ENCODE peak calls at places on chromosome 6, in seven cellular contexts. One of them, this sample, is unnamed.

GRCh38 chr6:116019428-116019827 is 41.3 kb downstream of the FRK start:
- DNase-seq in HCT116: no peak
- DNase-seq in HepG2: no peak
- DNase-seq in GM12878: peak
- DNase-seq in H1: no peak
- DNase-seq in K562: no peak
- DNase-seq in SK-N-SH: no peak
- DNase-seq in this sample: no peak

GRCh38 chr6:47434372-47435253 is 43.0 kb upstream of the CD2AP start:
- DNase-seq in GM12878: no peak
- DNase-seq in HCT116: no peak
- DNase-seq in K562: no peak
- DNase-seq in SK-N-SH: no peak
- DNase-seq in H1: no peak
- DNase-seq in HepG2: no peak
- DNase-seq in this sample: no peak

GRCh38 chr6:96923400-96923799 is 1.1 kb upstream of the KLHL32 start:
- DNase-seq in H1: no peak
- DNase-seq in GM12878: no peak
- DNase-seq in HepG2: no peak
- DNase-seq in HCT116: no peak
- DNase-seq in K562: no peak
- DNase-seq in SK-N-SH: no peak
- DNase-seq in this sample: no peak

GRCh38 chr6:119079288-119079809 is 885 bp upstream of the FAM184A start:
- DNase-seq in K562: no peak
- DNase-seq in GM12878: no peak
- DNase-seq in HCT116: no peak
- DNase-seq in H1: no peak
- DNase-seq in HepG2: no peak
- DNase-seq in SK-N-SH: no peak
- DNase-seq in this sample: no peak

GRCh38 chr6:168737481-168737880 is 296.5 kb downstream of the SMOC2 start:
- DNase-seq in SK-N-SH: no peak
- DNase-seq in HCT116: peak
- DNase-seq in HepG2: peak
- DNase-seq in GM12878: no peak
- DNase-seq in H1: no peak
- DNase-seq in K562: no peak
- DNase-seq in this sample: no peak

GRCh38 chr6:82902290-82902689 is 163.4 kb downstream of the UBE3D start:
- DNase-seq in HCT116: no peak
- DNase-seq in K562: no peak
- DNase-seq in HepG2: no peak
- DNase-seq in GM12878: no peak
- DNase-seq in H1: no peak
- DNase-seq in SK-N-SH: no peak
- DNase-seq in this sample: no peak

GRCh38 chr6:138537090-138537489 is 37.8 kb upstream of the NHSL1 start:
- DNase-seq in H1: no peak
- DNase-seq in HCT116: no peak
- DNase-seq in HepG2: no peak
- DNase-seq in K562: no peak
- DNase-seq in GM12878: no peak
- DNase-seq in SK-N-SH: no peak
- DNase-seq in this sample: no peak

GRCh38 chr6:43282060-43282459 is 16.0 kb upstream of the SLC22A7 start:
- DNase-seq in HepG2: no peak
- DNase-seq in SK-N-SH: no peak
- DNase-seq in H1: no peak
- DNase-seq in K562: no peak
- DNase-seq in GM12878: no peak
- DNase-seq in HCT116: no peak
- DNase-seq in this sample: no peak

GRCh38 chr6:9250852-9251251 is 815.5 kb upstream of the SLC35B3 start:
- DNase-seq in K562: no peak
- DNase-seq in H1: peak
- DNase-seq in HCT116: peak
- DNase-seq in SK-N-SH: peak
- DNase-seq in GM12878: no peak
- DNase-seq in HepG2: peak
- DNase-seq in this sample: peak

GRCh38 chr6:107290491-107290890 is 168.9 kb downstream of the PDSS2 start:
- DNase-seq in K562: no peak
- DNase-seq in H1: no peak
- DNase-seq in GM12878: no peak
- DNase-seq in HepG2: no peak
- DNase-seq in HCT116: no peak
- DNase-seq in SK-N-SH: no peak
- DNase-seq in this sample: peak

GRCh38 chr6:107292570-107293285 is 166.6 kb downstream of the PDSS2 start:
- DNase-seq in H1: no peak
- DNase-seq in HCT116: no peak
- DNase-seq in GM12878: no peak
- DNase-seq in HepG2: no peak
- DNase-seq in K562: peak
- DNase-seq in SK-N-SH: peak
- DNase-seq in this sample: no peak

GRCh38 chr6:107293421-107293820 is 165.9 kb downstream of the PDSS2 start:
- DNase-seq in GM12878: no peak
- DNase-seq in HepG2: no peak
- DNase-seq in HCT116: no peak
- DNase-seq in SK-N-SH: no peak
- DNase-seq in K562: no peak
- DNase-seq in H1: no peak
- DNase-seq in this sample: no peak
- TF ChIP-seq YY1 in GM12878: no peak
- TF ChIP-seq YY1 in HepG2: no peak
- TF ChIP-seq YY1 in HCT116: no peak
- TF ChIP-seq YY1 in SK-N-SH: no peak
- TF ChIP-seq YY1 in K562: no peak
- TF ChIP-seq YY1 in H1: no peak
- TF ChIP-seq YY1 in this sample: no peak

GRCh38 chr6:12404651-12405050 is 114.5 kb downstream of the EDN1 start:
- DNase-seq in K562: no peak
- DNase-seq in SK-N-SH: no peak
- DNase-seq in GM12878: no peak
- DNase-seq in HCT116: no peak
- DNase-seq in HepG2: no peak
- DNase-seq in H1: no peak
- DNase-seq in this sample: no peak

GRCh38 chr6:12408752-12409151 is 118.6 kb downstream of the EDN1 start:
- DNase-seq in GM12878: no peak
- DNase-seq in HCT116: no peak
- DNase-seq in SK-N-SH: no peak
- DNase-seq in K562: no peak
- DNase-seq in H1: no peak
- DNase-seq in HepG2: no peak
- DNase-seq in this sample: no peak

GRCh38 chr6:12403201-12403826 is 113.2 kb downstream of the EDN1 start:
- DNase-seq in K562: no peak
- DNase-seq in HepG2: no peak
- DNase-seq in HCT116: no peak
- DNase-seq in SK-N-SH: no peak
- DNase-seq in H1: peak
- DNase-seq in GM12878: no peak
- DNase-seq in this sample: no peak

GRCh38 chr6:12401200-12401599 is 111.0 kb downstream of the EDN1 start:
- DNase-seq in SK-N-SH: no peak
- DNase-seq in HCT116: no peak
- DNase-seq in GM12878: no peak
- DNase-seq in H1: no peak
- DNase-seq in K562: no peak
- DNase-seq in HepG2: no peak
- DNase-seq in this sample: no peak

GRCh38 chr6:12403946-12404647 is 113.9 kb downstream of the EDN1 start:
- DNase-seq in HCT116: no peak
- DNase-seq in K562: no peak
- DNase-seq in H1: no peak
- DNase-seq in HepG2: no peak
- DNase-seq in SK-N-SH: no peak
- DNase-seq in GM12878: no peak
- DNase-seq in this sample: no peak
- TF ChIP-seq YY1 in HCT116: no peak
- TF ChIP-seq YY1 in K562: no peak
- TF ChIP-seq YY1 in H1: no peak
- TF ChIP-seq YY1 in HepG2: no peak
- TF ChIP-seq YY1 in SK-N-SH: no peak
- TF ChIP-seq YY1 in GM12878: no peak
- TF ChIP-seq YY1 in this sample: no peak

GRCh38 chr6:31691564-31692108 is 10.8 kb upstream of the LY6G5C start:
- DNase-seq in H1: no peak
- DNase-seq in HCT116: no peak
- DNase-seq in HepG2: no peak
- DNase-seq in GM12878: no peak
- DNase-seq in SK-N-SH: no peak
- DNase-seq in K562: peak
- DNase-seq in this sample: no peak

GRCh38 chr6:31692353-31692752 is 10.8 kb downstream of the ABHD16A start:
- DNase-seq in HCT116: no peak
- DNase-seq in SK-N-SH: no peak
- DNase-seq in K562: no peak
- DNase-seq in H1: no peak
- DNase-seq in GM12878: no peak
- DNase-seq in HepG2: no peak
- DNase-seq in this sample: no peak

GRCh38 chr6:31691078-31691463 is 10.2 kb upstream of the LY6G5C start:
- DNase-seq in K562: no peak
- DNase-seq in SK-N-SH: no peak
- DNase-seq in HepG2: no peak
- DNase-seq in GM12878: no peak
- DNase-seq in H1: no peak
- DNase-seq in HCT116: no peak
- DNase-seq in this sample: no peak

GRCh38 chr6:31689249-31690110 is 8.6 kb upstream of the LY6G5C start:
- DNase-seq in HepG2: no peak
- DNase-seq in HCT116: no peak
- DNase-seq in GM12878: no peak
- DNase-seq in H1: no peak
- DNase-seq in K562: peak
- DNase-seq in SK-N-SH: peak
- DNase-seq in this sample: no peak

DNA sequence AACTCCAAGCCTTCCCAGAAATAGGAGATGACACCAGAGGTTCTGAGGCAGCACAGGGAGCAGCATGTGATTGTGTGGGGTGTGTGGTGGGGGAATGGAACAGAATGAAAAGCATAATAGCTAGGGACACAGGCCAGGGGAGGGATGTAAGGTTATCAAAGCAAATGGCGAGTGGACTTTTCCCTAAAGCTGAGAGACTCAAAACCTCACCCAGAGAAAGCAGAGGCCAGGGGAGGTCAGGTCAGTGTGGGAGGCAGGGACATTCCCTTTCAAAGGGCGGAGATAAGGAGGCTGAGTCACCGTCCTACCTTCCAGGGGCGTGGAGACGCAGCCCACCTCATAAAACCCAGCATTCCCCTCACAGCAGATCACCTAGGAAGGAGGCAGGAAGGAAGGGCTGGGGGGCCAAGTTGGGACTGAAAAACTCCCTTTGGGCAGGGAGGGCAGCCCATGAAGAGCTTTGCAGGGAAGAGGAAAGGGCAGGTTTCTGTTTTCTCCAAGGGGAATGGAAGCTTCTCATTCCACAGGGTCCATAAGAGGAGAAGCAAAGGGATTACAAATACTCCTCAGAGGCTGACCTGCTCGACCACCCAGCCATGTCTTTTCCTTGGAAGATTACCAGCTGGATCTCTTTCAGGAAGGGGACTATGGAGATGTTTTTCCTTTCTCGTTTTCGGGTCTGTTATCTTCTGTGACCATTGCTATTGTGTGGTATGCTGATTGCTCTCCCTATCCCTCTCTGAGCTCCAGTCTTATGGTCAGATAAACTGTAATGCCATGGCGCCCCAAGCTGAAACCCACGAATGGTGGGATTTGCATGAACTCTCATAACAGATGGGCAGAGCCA is 9.6 kb upstream of the LY6G5C start:
- DNase-seq in GM12878: no peak
- DNase-seq in K562: peak
- DNase-seq in HCT116: no peak
- DNase-seq in H1: no peak
- DNase-seq in HepG2: no peak
- DNase-seq in SK-N-SH: no peak
- DNase-seq in this sample: no peak
- TF ChIP-seq YY1 in GM12878: no peak
- TF ChIP-seq YY1 in K562: no peak
- TF ChIP-seq YY1 in HCT116: no peak
- TF ChIP-seq YY1 in H1: no peak
- TF ChIP-seq YY1 in HepG2: no peak
- TF ChIP-seq YY1 in SK-N-SH: no peak
- TF ChIP-seq YY1 in this sample: no peak

DNA sequence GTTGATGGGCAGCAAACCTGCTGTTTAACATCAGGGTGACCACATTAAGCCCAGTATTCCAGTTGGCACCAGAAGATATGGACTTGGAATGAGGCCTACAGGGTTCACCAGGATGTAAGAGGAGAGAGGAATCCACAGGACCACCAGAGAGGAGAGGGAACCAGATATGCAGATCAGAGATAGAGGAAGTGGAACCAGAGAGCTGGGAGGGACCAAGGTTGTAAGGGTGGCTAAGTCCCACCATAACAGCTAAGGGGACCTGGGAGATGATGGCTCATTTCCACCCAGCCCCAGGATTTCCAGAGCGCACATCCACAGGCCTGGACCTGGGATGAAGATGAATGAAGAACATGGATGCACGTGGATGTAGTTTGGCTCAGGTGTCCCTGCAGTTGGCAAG is 11.1 kb downstream of the BTN2A1 start:
- DNase-seq in SK-N-SH: no peak
- DNase-seq in GM12878: no peak
- DNase-seq in K562: no peak
- DNase-seq in H1: no peak
- DNase-seq in HepG2: no peak
- DNase-seq in HCT116: no peak
- DNase-seq in this sample: no peak
- TF ChIP-seq YY1 in SK-N-SH: no peak
- TF ChIP-seq YY1 in GM12878: no peak
- TF ChIP-seq YY1 in K562: no peak
- TF ChIP-seq YY1 in H1: no peak
- TF ChIP-seq YY1 in HepG2: no peak
- TF ChIP-seq YY1 in HCT116: no peak
- TF ChIP-seq YY1 in this sample: no peak

GRCh38 chr6:106858653-106859092 is 115.9 kb downstream of the CD24 start:
- DNase-seq in GM12878: no peak
- DNase-seq in HCT116: no peak
- DNase-seq in HepG2: no peak
- DNase-seq in K562: no peak
- DNase-seq in SK-N-SH: no peak
- DNase-seq in H1: no peak
- DNase-seq in this sample: no peak
- TF ChIP-seq YY1 in GM12878: no peak
- TF ChIP-seq YY1 in HCT116: no peak
- TF ChIP-seq YY1 in HepG2: no peak
- TF ChIP-seq YY1 in K562: no peak
- TF ChIP-seq YY1 in SK-N-SH: no peak
- TF ChIP-seq YY1 in H1: no peak
- TF ChIP-seq YY1 in this sample: no peak

GRCh38 chr6:17334265-17334664 is 53.1 kb downstream of the RBM24 start:
- DNase-seq in K562: no peak
- DNase-seq in GM12878: no peak
- DNase-seq in H1: no peak
- DNase-seq in HCT116: no peak
- DNase-seq in HepG2: no peak
- DNase-seq in SK-N-SH: no peak
- DNase-seq in this sample: no peak
- TF ChIP-seq YY1 in K562: no peak
- TF ChIP-seq YY1 in GM12878: no peak
- TF ChIP-seq YY1 in H1: no peak
- TF ChIP-seq YY1 in HCT116: no peak
- TF ChIP-seq YY1 in HepG2: no peak
- TF ChIP-seq YY1 in SK-N-SH: no peak
- TF ChIP-seq YY1 in this sample: no peak

GRCh38 chr6:80088637-80089036 is 17.8 kb upstream of the BCKDHB start:
- DNase-seq in HCT116: no peak
- DNase-seq in HepG2: peak
- DNase-seq in H1: no peak
- DNase-seq in K562: no peak
- DNase-seq in SK-N-SH: no peak
- DNase-seq in GM12878: no peak
- DNase-seq in this sample: no peak
- TF ChIP-seq YY1 in HCT116: no peak
- TF ChIP-seq YY1 in HepG2: no peak
- TF ChIP-seq YY1 in H1: no peak
- TF ChIP-seq YY1 in K562: no peak
- TF ChIP-seq YY1 in SK-N-SH: no peak
- TF ChIP-seq YY1 in GM12878: no peak
- TF ChIP-seq YY1 in this sample: no peak